ENCODE peak calls at places on chromosomes 1 and 21, in seven cellular contexts. Z is NCI-H2081, W is T-helper 2 cell, F is KBM-7, X is esophagus squamous epithelium, O is NCI-H146, R is HT1080. E is an unnamed sample.

GRCh38 chr1:42172394-42173133 is 8.0 kb upstream of the GUCA2A start:
- DNase-seq in Z (no peak), W (no peak), F (no peak), X (no peak), O (no peak), R (no peak), E (no peak)

GRCh38 chr1:84377480-84378095 is 20.7 kb upstream of the DNASE2B start:
- DNase-seq in Z (no peak), W (no peak), F (no peak), X (no peak), O (no peak), R (peak; percentile 73), E (no peak)

GRCh38 chr1:45097944-45098343 is 85.9 kb downstream of the UROD start:
- DNase-seq in Z (no peak), W (no peak), F (no peak), X (no peak), O (no peak), R (peak; percentile 52), E (no peak)

GRCh38 chr1:156126701-156127534 is 12.4 kb downstream of the LMNA start:
- DNase-seq in Z (no peak), W (peak; percentile 80), F (peak; percentile 95), X (no peak), O (no peak), R (peak; percentile 98), E (no peak)

GRCh38 chr1:43520100-43520828 is 10.4 kb upstream of the PTPRF start:
- DNase-seq in Z (no peak), W (no peak), F (no peak), X (no peak), O (no peak), R (no peak), E (no peak)

GRCh38 chr1:170017478-170017877 is 57.0 kb downstream of the KIFAP3 start:
- DNase-seq in Z (no peak), W (no peak), F (no peak), X (no peak), O (no peak), R (no peak), E (no peak)

GRCh38 chr21:26717146-26717739 is 128.0 kb downstream of the ADAMTS1 start:
- DNase-seq in Z (peak; percentile 15), W (no peak), F (peak; percentile 41), X (no peak), O (no peak), R (peak; percentile 16), E (no peak)

GRCh38 chr1:198649598-198650338 is 10.9 kb downstream of the PTPRC start:
- DNase-seq in Z (no peak), W (no peak), F (no peak), X (no peak), O (no peak), R (no peak), E (no peak)

GRCh38 chr1:172386046-172386445 is 34.4 kb upstream of the C1orf105 start:
- DNase-seq in Z (no peak), W (no peak), F (no peak), X (no peak), O (no peak), R (no peak), E (no peak)

GRCh38 chr1:229058111-229058551 is 212.8 kb upstream of the RAB4A start:
- DNase-seq in Z (peak; percentile 56), W (no peak), F (no peak), X (no peak), O (no peak), R (no peak), E (no peak)

E was measured in cortex of kidney.